ENCODE peak calls at places on chromosomes 6 and 20, in five cellular contexts. I is K562, R is GM12878, B is HCT116, Y is HepG2. V is an unnamed sample.

GRCh38 chr6:169881976-169882375 is 130.6 kb downstream of the ERMARD start:
- DNase-seq in I (no peak), R (no peak), B (no peak), Y (no peak), V (no peak)

GRCh38 chr20:4957939-4958362 is 43.4 kb downstream of the SLC23A2 start:
- DNase-seq in I (no peak), R (no peak), B (no peak), Y (no peak), V (no peak)

GRCh38 chr6:170175644-170176620 is 114.9 kb downstream of the DLL1 start:
- DNase-seq in I (no peak), R (no peak), B (no peak), Y (no peak), V (no peak)

GRCh38 chr20:4519530-4519929 is 202.2 kb upstream of the PRND start:
- DNase-seq in I (peak), R (no peak), B (no peak), Y (no peak), V (no peak)

GRCh38 chr6:157604816-157605215 is 218.2 kb upstream of the SNX9 start:
- DNase-seq in I (no peak), R (no peak), B (no peak), Y (no peak), V (no peak)

GRCh38 chr6:129890164-129890563 is 29.0 kb upstream of the TMEM244 start:
- DNase-seq in I (no peak), R (no peak), B (no peak), Y (no peak), V (no peak)

GRCh38 chr20:364905-365794 is 15.4 kb upstream of the TRIB3 start:
- DNase-seq in I (peak), R (no peak), B (peak), Y (peak), V (peak)

GRCh38 chr6:138800377-138801150 is 4.7 kb downstream of the ECT2L start:
- DNase-seq in I (no peak), R (no peak), B (no peak), Y (no peak), V (peak)

GRCh38 chr6:5302995-5303622 is 41.8 kb downstream of the FARS2 start:
- DNase-seq in I (no peak), R (peak), B (peak), Y (peak), V (peak)

GRCh38 chr20:57867807-57868206 is 158.0 kb upstream of the PMEPA1 start:
- DNase-seq in I (no peak), R (no peak), B (no peak), Y (no peak), V (no peak)

GRCh38 chr6:34284563-34285545 is 36.0 kb upstream of the SMIM29 start:
- DNase-seq in I (peak), R (no peak), B (no peak), Y (no peak), V (no peak)

GRCh38 chr6:50713977-50714486 is 706 bp downstream of the TFAP2D start:
- DNase-seq in I (no peak), R (no peak), B (no peak), Y (no peak), V (no peak)

GRCh38 chr6:17354700-17355403 is 38.5 kb upstream of the CAP2 start:
- DNase-seq in I (no peak), R (peak), B (peak), Y (peak), V (no peak)

GRCh38 chr6:45864651-45865050 is 151.0 kb downstream of the CLIC5 start:
- DNase-seq in I (no peak), R (no peak), B (no peak), Y (no peak), V (no peak)

GRCh38 chr6:43200541-43200940 is 18.5 kb downstream of the CUL9 start:
- DNase-seq in I (no peak), R (no peak), B (no peak), Y (no peak), V (no peak)

GRCh38 chr20:46749164-46749563 is 39.7 kb downstream of the SLC2A10 start:
- DNase-seq in I (no peak), R (no peak), B (no peak), Y (no peak), V (no peak)

GRCh38 chr6:44238687-44239350 is 8.1 kb upstream of the HSP90AB1 start:
- DNase-seq in I (no peak), R (no peak), B (no peak), Y (no peak), V (no peak)

GRCh38 chr6:32885698-32886286 is 31.8 kb downstream of the PSMB9 start:
- DNase-seq in I (peak), R (peak), B (peak), Y (peak), V (peak)

GRCh38 chr20:52494244-52494643 is 302.7 kb upstream of the ZFP64 start:
- DNase-seq in I (no peak), R (no peak), B (no peak), Y (no peak), V (no peak)

GRCh38 chr20:44349349-44349748 is 6.2 kb upstream of the HNF4A start:
- DNase-seq in I (no peak), R (no peak), B (no peak), Y (no peak), V (no peak)

GRCh38 chr6:36920049-36920448 is 34.3 kb downstream of the C6orf89 start:
- DNase-seq in I (no peak), R (no peak), B (no peak), Y (no peak), V (no peak)
- TF ChIP-seq JUND in I (peak), R (no peak), B (no peak), Y (no peak), V (no peak)

DNA sequence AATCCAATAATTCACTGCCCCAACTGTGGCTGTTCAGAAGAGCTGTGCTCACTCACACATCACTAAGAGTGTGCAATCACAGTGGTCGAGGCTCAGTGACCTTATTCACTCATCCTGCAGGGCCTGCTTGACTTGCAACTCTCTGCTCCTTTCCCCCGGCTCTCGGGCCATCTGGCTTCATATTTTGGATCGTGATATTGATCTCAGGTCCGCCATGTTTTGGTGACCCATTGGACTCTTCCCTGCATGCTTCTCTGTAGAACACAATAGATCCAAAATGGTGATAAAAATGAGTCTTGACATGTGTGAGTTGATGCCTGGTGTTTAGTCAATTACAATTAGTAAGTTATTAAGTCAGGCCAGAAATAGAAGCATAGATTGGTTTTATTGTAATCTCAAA is 313.9 kb upstream of the SOX4 start:
- DNase-seq in I (no peak), R (no peak), B (no peak), Y (no peak), V (no peak)
- TF ChIP-seq JUND in I (no peak), R (no peak), B (no peak), Y (no peak), V (no peak)

GRCh38 chr6:148044261-148044731 is 298.3 kb upstream of the SASH1 start:
- DNase-seq in I (no peak), R (no peak), B (no peak), Y (no peak), V (no peak)
- TF ChIP-seq JUND in I (no peak), R (no peak), B (no peak), Y (no peak), V (no peak)

GRCh38 chr20:39289831-39290230 is 327.7 kb downstream of the DHX35 start:
- DNase-seq in I (no peak), R (no peak), B (no peak), Y (no peak), V (no peak)
- TF ChIP-seq JUND in I (no peak), R (no peak), B (no peak), Y (no peak), V (no peak)

DNA sequence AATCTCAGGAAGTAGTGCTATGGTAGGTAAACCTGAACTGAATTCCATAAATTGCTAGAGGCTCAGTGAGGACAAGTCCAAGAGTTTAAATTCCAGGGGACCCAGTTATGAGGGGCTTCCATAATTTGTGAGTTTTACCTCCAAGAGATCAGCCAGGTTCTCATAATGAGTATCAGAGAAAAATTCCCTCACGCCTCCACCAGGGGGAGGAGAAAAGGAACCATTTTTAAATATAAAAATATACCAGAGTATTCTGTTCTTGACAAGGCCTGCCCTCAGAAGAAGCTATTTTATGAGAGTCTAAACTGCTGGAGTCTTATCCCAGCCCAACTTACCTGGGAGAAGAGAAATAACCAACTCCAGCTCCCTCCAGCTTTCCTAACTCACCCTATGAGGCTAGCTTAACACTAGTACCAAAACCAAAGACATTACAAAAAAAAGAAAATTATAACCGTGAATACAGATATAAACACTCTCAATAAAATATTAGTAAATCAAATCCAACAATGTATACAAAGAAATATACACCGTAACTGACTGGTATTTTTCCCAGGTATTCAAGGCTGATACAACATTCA is 158.7 kb downstream of the TFAP2A start:
- DNase-seq in I (peak), R (no peak), B (peak), Y (no peak), V (peak)
- TF ChIP-seq JUND in I (no peak), R (no peak), B (no peak), Y (no peak), V (no peak)